ENCODE peak calls at places on chromosomes 5 and 9, in five cellular contexts. Y is psoas muscle, H is left ventricle myocardium inferior, C is WTC11, S is iPS DF 6.9. E is an unnamed sample.

GRCh38 chr9:98383758-98384157 is 128.3 kb upstream of the TBC1D2 start:
- DNase-seq in Y (no peak), H (no peak), C (no peak), S (no peak), E (no peak)

GRCh38 chr5:23316060-23316591 is 191.3 kb upstream of the PRDM9 start:
- DNase-seq in Y (no peak), H (no peak), C (no peak), S (no peak), E (no peak)

GRCh38 chr9:132141948-132142594 is 19.8 kb upstream of the NTNG2 start:
- DNase-seq in Y (no peak), H (no peak), C (no peak), S (no peak), E (no peak)

GRCh38 chr9:87336407-87336806 is 161.3 kb upstream of the DAPK1 start:
- DNase-seq in Y (no peak), H (no peak), C (no peak), S (no peak), E (no peak)

GRCh38 chr9:135103001-135103446 is 15.6 kb downstream of the OLFM1 start:
- DNase-seq in Y (peak), H (no peak), C (no peak), S (no peak), E (peak)

GRCh38 chr9:16867571-16868311 is 2.7 kb downstream of the BNC2 start:
- DNase-seq in Y (peak), H (no peak), C (no peak), S (no peak), E (peak)

GRCh38 chr5:59798862-59799667 is 94.5 kb downstream of the PDE4D start:
- DNase-seq in Y (no peak), H (no peak), C (no peak), S (no peak), E (no peak)

GRCh38 chr5:112668016-112668415 is 69.7 kb upstream of the APC start:
- DNase-seq in Y (no peak), H (no peak), C (no peak), S (no peak), E (no peak)

GRCh38 chr9:79120533-79121315 is 451.0 kb upstream of the TLE4 start:
- DNase-seq in Y (no peak), H (no peak), C (no peak), S (no peak), E (no peak)

GRCh38 chr9:131707677-131708612 is 31.9 kb downstream of the RAPGEF1 start:
- DNase-seq in Y (peak), H (peak), C (no peak), S (no peak), E (no peak)

GRCh38 chr9:127170652-127171051 is 48.2 kb upstream of the ANGPTL2 start:
- DNase-seq in Y (no peak), H (no peak), C (peak), S (no peak), E (no peak)

GRCh38 chr9:98995059-98995665 is 51.5 kb downstream of the COL15A1 start:
- DNase-seq in Y (no peak), H (peak), C (no peak), S (no peak), E (no peak)

GRCh38 chr5:31366941-31367340 is 165.0 kb downstream of the DROSHA start:
- DNase-seq in Y (no peak), H (no peak), C (no peak), S (no peak), E (no peak)

GRCh38 chr5:135072357-135073247 is 38.6 kb upstream of the PITX1 start:
- DNase-seq in Y (no peak), H (no peak), C (peak), S (no peak), E (no peak)

GRCh38 chr5:134813407-134813806 is 32.4 kb upstream of the C5orf24 start:
- DNase-seq in Y (no peak), H (no peak), C (no peak), S (no peak), E (no peak)

GRCh38 chr5:98334946-98335345 is 438.5 kb upstream of the RGMB start:
- DNase-seq in Y (no peak), H (no peak), C (no peak), S (no peak), E (no peak)

GRCh38 chr5:61311836-61312808 is 19.9 kb upstream of the ZSWIM6 start:
- DNase-seq in Y (no peak), H (no peak), C (no peak), S (no peak), E (no peak)

GRCh38 chr5:143435207-143435657 is 31.7 kb upstream of the NR3C1 start:
- DNase-seq in Y (no peak), H (no peak), C (no peak), S (no peak), E (peak)

GRCh38 chr9:124450931-124451661 is 845 bp downstream of the ADGRD2 start:
- DNase-seq in Y (no peak), H (no peak), C (no peak), S (no peak), E (no peak)

GRCh38 chr5:87674235-87674634 is 261.5 kb upstream of the CCNH start:
- DNase-seq in Y (no peak), H (no peak), C (no peak), S (no peak), E (no peak)

GRCh38 chr9:132780230-132781007 is 97.7 kb downstream of the AK8 start:
- DNase-seq in Y (no peak), H (no peak), C (no peak), S (no peak), E (no peak)

E was measured in gastrocnemius medialis.